ENCODE peak calls at places on chromosomes 2 and 18, in eight cellular contexts. D is type B pancreatic cell; S is fibroblast of pulmonary artery; Q is left ventricle myocardium inferior; O is GM13977; N is stimulated activated CD4-positive, alpha-beta T cell treated with anti-CD3 and anti-CD28 coated beads, Interleukin-2, amount 100 ng/mL, for 48 hours; J is astrocyte of the spinal cord; E is anterior cingulate cortex. W is an unnamed sample.

GRCh38 chr2:35468271-35468670 is 887.3 kb upstream of the CRIM1 start:
- DNase-seq in D (no peak), S (no peak), Q (no peak), O (no peak), N (no peak), J (peak; percentile 19), E (no peak), W (no peak)

GRCh38 chr2:231378028-231378722 is 17.3 kb upstream of the B3GNT7 start:
- DNase-seq in D (no peak), S (no peak), Q (no peak), O (no peak), N (no peak), J (no peak), E (no peak), W (no peak)

GRCh38 chr18:44698518-44698917 is 17.8 kb downstream of the SETBP1 start:
- DNase-seq in D (no peak), S (no peak), Q (no peak), O (no peak), N (no peak), J (no peak), E (no peak), W (no peak)

GRCh38 chr2:28035816-28036215 is 145.3 kb downstream of the BABAM2 start:
- DNase-seq in D (no peak), S (no peak), Q (no peak), O (no peak), N (no peak), J (no peak), E (no peak), W (no peak)

GRCh38 chr2:138373993-138374408 is 127.6 kb upstream of the SPOPL start:
- DNase-seq in D (no peak), S (peak; percentile 74), Q (no peak), O (peak; percentile 21), N (no peak), J (peak; percentile 50), E (no peak), W (peak; percentile 42)

GRCh38 chr18:47632970-47633635 is 297.4 kb downstream of the SMAD2 start:
- DNase-seq in D (no peak), S (no peak), Q (no peak), O (no peak), N (no peak), J (no peak), E (no peak), W (no peak)

GRCh38 chr2:53633441-53633840 is 134.2 kb upstream of the CHAC2 start:
- DNase-seq in D (no peak), S (peak; percentile 22), Q (no peak), O (no peak), N (no peak), J (no peak), E (no peak), W (no peak)

GRCh38 chr2:79944205-79944604 is 360.3 kb downstream of the LRRTM1 start:
- DNase-seq in D (no peak), S (no peak), Q (no peak), O (no peak), N (no peak), J (no peak), E (no peak), W (no peak)

GRCh38 chr2:210167227-210167626 is 4.0 kb downstream of the KANSL1L start:
- DNase-seq in D (no peak), S (peak; percentile 5), Q (no peak), O (no peak), N (no peak), J (peak; percentile 21), E (no peak), W (no peak)

W was measured in K562.